ENCODE peak calls at places on chromosomes 3 and 15, in nine cellular contexts. D is left ventricle myocardium inferior; U is cardiac fibroblast; F is NCI-H2107; Z is EL; H is activated naive CD4-positive, alpha-beta T cell treated with anti-CD3 and anti-CD28 coated beads for 36 hours; C is T-helper 1 cell; S is psoas muscle; L is stimulated activated CD4-positive, alpha-beta T cell treated with anti-CD3 and anti-CD28 coated beads, Interleukin-12 subunit alpha, Interleukin-12 subunit beta, amount 100 ng/mL, for 4 hours. Y is an unnamed sample.

GRCh38 chr3:71056327-71056726 is 527.2 kb downstream of the FOXP1 start:
- DNase-seq in C (no peak), H (no peak), S (no peak), L (no peak), F (no peak), D (no peak), U (peak), Z (peak), Y (no peak)

GRCh38 chr15:68550004-68550403 is 28.8 kb upstream of the CORO2B start:
- DNase-seq in F (no peak), S (no peak), H (no peak), D (no peak), Z (no peak), U (no peak), C (no peak), L (no peak), Y (no peak)

GRCh38 chr15:68637755-68638405 is 59.1 kb downstream of the CORO2B start:
- DNase-seq in F (no peak), D (peak), U (peak), Z (no peak), C (no peak), L (no peak), S (peak), H (no peak), Y (no peak)

GRCh38 chr15:78343431-78343830 is 3.3 kb downstream of the CRABP1 start:
- DNase-seq in L (no peak), D (no peak), U (no peak), F (no peak), S (no peak), Z (no peak), C (no peak), H (no peak), Y (no peak)

GRCh38 chr15:91431041-91431715 is 331.1 kb downstream of the SV2B start:
- DNase-seq in D (no peak), Z (no peak), F (no peak), L (no peak), S (no peak), C (no peak), H (no peak), U (no peak), Y (no peak)

GRCh38 chr3:31613654-31614053 is 80.9 kb downstream of the STT3B start:
- DNase-seq in D (no peak), U (no peak), S (no peak), Z (no peak), H (no peak), C (no peak), F (no peak), L (no peak), Y (no peak)

GRCh38 chr3:89116486-89116885 is 9.1 kb downstream of the EPHA3 start:
- DNase-seq in U (no peak), L (no peak), C (no peak), D (no peak), H (no peak), F (no peak), S (no peak), Z (no peak), Y (no peak)

GRCh38 chr15:91055548-91056331 is 33.3 kb upstream of the VPS33B start:
- DNase-seq in S (peak), D (peak), H (peak), L (peak), Z (peak), F (peak), C (no peak), U (peak), Y (peak)

GRCh38 chr3:7333125-7333524 is 472.2 kb downstream of the GRM7 start:
- DNase-seq in Z (no peak), U (no peak), D (no peak), F (no peak), S (no peak), C (no peak), H (no peak), L (no peak), Y (no peak)

GRCh38 chr3:126345231-126345630 is 12.0 kb downstream of the KLF15 start:
- DNase-seq in D (no peak), Z (no peak), S (no peak), U (no peak), L (no peak), F (no peak), H (no peak), C (no peak), Y (no peak)

GRCh38 chr3:195271116-195271858 is at the start of gene XXYLT1:
- DNase-seq in D (peak), Z (peak), S (peak), U (peak), H (peak), F (peak), C (peak), L (peak), Y (peak)

GRCh38 chr3:72405943-72406585 is 442.2 kb downstream of the SHQ1 start:
- DNase-seq in D (no peak), C (no peak), Z (no peak), H (no peak), L (no peak), F (no peak), S (no peak), U (no peak), Y (no peak)

GRCh38 chr15:42836251-42836650 is 84.3 kb downstream of the TTBK2 start:
- DNase-seq in U (no peak), D (no peak), L (no peak), S (no peak), F (no peak), C (no peak), H (no peak), Z (no peak), Y (no peak)

GRCh38 chr3:106839576-106840280 is 537.5 kb upstream of the CCDC54 start:
- DNase-seq in H (no peak), S (no peak), Z (no peak), C (no peak), D (no peak), L (no peak), U (peak), F (no peak), Y (no peak)

GRCh38 chr15:58521293-58521991 is 89.7 kb downstream of the LIPC start:
- DNase-seq in L (no peak), D (peak), C (no peak), Z (peak), F (no peak), S (peak), H (no peak), U (peak), Y (peak)

Y was measured in A673.